ENCODE peak calls at places on chromosomes 4 and X, in six cellular contexts. One of them, this sample, is unnamed. For H3K27me3 and H3K36me3, the result is how much of the 10 kb centered on the place peaks cover.

GRCh38 chr4:4941741-4942140 is 77.5 kb downstream of the CYTL1 start:
- DNase-seq in lower lobe of right lung: no peak
- DNase-seq in uterus: no peak
- DNase-seq in lung: no peak
- DNase-seq in CD8-positive, alpha-beta memory T cell: no peak
- DNase-seq in CD8-positive, alpha-beta T cell: no peak
- DNase-seq in this sample: no peak

GRCh38 chr4:112933790-112934189 is 115.7 kb upstream of the ANK2 start:
- DNase-seq in lower lobe of right lung: no peak
- DNase-seq in uterus: no peak
- DNase-seq in lung: no peak
- DNase-seq in CD8-positive, alpha-beta memory T cell: no peak
- DNase-seq in CD8-positive, alpha-beta T cell: no peak
- DNase-seq in this sample: no peak

GRCh38 chrX:45592067-45592466 is 391.4 kb upstream of the DIPK2B start:
- DNase-seq in lower lobe of right lung: no peak
- DNase-seq in uterus: no peak
- DNase-seq in lung: no peak
- DNase-seq in CD8-positive, alpha-beta memory T cell: no peak
- DNase-seq in CD8-positive, alpha-beta T cell: no peak
- DNase-seq in this sample: no peak

GRCh38 chr4:8147231-8147970 is 11.2 kb downstream of the ABLIM2 start:
- DNase-seq in lower lobe of right lung: no peak
- DNase-seq in uterus: no peak
- DNase-seq in lung: no peak
- DNase-seq in CD8-positive, alpha-beta memory T cell: no peak
- DNase-seq in CD8-positive, alpha-beta T cell: no peak
- DNase-seq in this sample: no peak

GRCh38 chrX:136708348-136708747 is 60.4 kb downstream of the CD40LG start:
- DNase-seq in lower lobe of right lung: no peak
- DNase-seq in uterus: no peak
- DNase-seq in lung: no peak
- DNase-seq in CD8-positive, alpha-beta memory T cell: no peak
- DNase-seq in CD8-positive, alpha-beta T cell: no peak
- DNase-seq in this sample: no peak

GRCh38 chrX:30971761-30972603 is 82.9 kb upstream of the TAB3 start:
- DNase-seq in lower lobe of right lung: no peak
- DNase-seq in uterus: no peak
- DNase-seq in lung: peak
- DNase-seq in CD8-positive, alpha-beta memory T cell: peak
- DNase-seq in CD8-positive, alpha-beta T cell: no peak
- DNase-seq in this sample: peak

GRCh38 chrX:135890087-135890585 is 3.1 kb downstream of the CT45A10 start:
- DNase-seq in lower lobe of right lung: no peak
- DNase-seq in uterus: no peak
- DNase-seq in lung: no peak
- DNase-seq in CD8-positive, alpha-beta memory T cell: no peak
- DNase-seq in CD8-positive, alpha-beta T cell: no peak
- DNase-seq in this sample: no peak

GRCh38 chrX:119756926-119757635 is 1.3 kb upstream of the SOWAHD start:
- DNase-seq in lower lobe of right lung: no peak
- DNase-seq in uterus: no peak
- DNase-seq in lung: no peak
- DNase-seq in CD8-positive, alpha-beta memory T cell: peak
- DNase-seq in CD8-positive, alpha-beta T cell: no peak
- DNase-seq in this sample: no peak

GRCh38 chr4:33625762-33626161 is 2618.6 kb downstream of the ARAP2 start:
- DNase-seq in lower lobe of right lung: no peak
- DNase-seq in uterus: no peak
- DNase-seq in lung: no peak
- DNase-seq in CD8-positive, alpha-beta memory T cell: no peak
- DNase-seq in CD8-positive, alpha-beta T cell: no peak
- DNase-seq in this sample: peak

GRCh38 chrX:6227445-6227820 is 1.2 kb downstream of the NLGN4X start:
- DNase-seq in lower lobe of right lung: no peak
- DNase-seq in uterus: no peak
- DNase-seq in lung: no peak
- DNase-seq in CD8-positive, alpha-beta memory T cell: no peak
- DNase-seq in CD8-positive, alpha-beta T cell: no peak
- DNase-seq in this sample: no peak

GRCh38 chr4:6951880-6952381 is 42.3 kb downstream of the TBC1D14 start:
- DNase-seq in lower lobe of right lung: no peak
- DNase-seq in uterus: no peak
- DNase-seq in lung: no peak
- DNase-seq in CD8-positive, alpha-beta memory T cell: no peak
- DNase-seq in CD8-positive, alpha-beta T cell: no peak
- DNase-seq in this sample: no peak

GRCh38 chrX:129956145-129956544 is 26.3 kb upstream of the BCORL1 start:
- DNase-seq in lower lobe of right lung: no peak
- DNase-seq in uterus: no peak
- DNase-seq in lung: no peak
- DNase-seq in CD8-positive, alpha-beta memory T cell: no peak
- DNase-seq in CD8-positive, alpha-beta T cell: no peak
- DNase-seq in this sample: no peak
- H3K27me3 ChIP-seq in lower lobe of right lung: under half
- H3K27me3 ChIP-seq in uterus: under half
- H3K27me3 ChIP-seq in lung: under half
- H3K27me3 ChIP-seq in CD8-positive, alpha-beta memory T cell: under half
- H3K27me3 ChIP-seq in CD8-positive, alpha-beta T cell: under half
- H3K27me3 ChIP-seq in this sample: under half

DNA sequence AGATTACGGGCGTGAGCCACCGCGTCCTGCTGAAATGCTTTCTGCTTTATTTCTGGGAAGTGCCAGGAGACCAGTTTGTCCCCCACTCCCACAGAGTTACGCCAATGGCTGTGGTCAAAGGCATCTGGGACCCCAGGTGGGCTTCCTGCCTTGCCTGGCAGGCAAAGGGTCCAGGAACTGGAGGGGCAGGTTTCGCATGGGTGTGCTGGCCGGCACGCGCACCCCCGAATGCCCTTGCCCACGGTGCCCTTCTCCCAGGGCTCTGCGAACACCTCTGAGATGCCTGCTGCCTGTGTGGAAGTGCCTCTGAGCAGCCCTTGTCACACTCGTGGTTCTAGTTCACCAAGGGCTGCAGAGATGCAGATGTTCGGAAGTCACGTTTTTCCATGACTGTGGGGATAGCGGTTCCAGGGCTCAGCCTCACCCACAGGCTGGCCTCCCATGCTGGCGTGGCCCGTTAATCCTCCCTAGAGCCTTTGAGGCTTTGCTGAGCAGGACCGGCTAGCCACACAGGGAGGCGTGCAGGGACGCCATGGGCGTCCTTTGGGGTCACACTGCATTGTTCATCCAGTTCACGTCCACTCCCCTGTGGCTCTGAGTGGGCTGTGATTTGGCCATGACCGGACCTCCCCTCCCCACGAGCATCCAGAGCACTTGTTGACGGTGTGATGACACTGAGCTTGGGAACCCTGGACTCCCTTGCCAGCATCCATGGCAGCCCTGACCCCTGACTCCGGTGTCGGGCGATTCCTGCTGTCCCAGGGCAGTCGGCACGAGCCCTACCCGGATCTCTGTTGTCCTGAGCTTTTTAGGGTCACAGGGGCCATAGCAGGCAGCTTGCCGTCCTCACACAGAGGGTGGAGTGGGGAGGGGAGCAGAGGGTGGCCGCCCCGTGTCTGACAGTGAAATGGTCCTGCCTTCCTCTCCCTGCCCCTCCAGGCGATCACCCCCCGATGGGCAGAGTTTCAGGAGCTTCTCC is 12.7 kb upstream of the ADD1 start:
- DNase-seq in lower lobe of right lung: peak
- DNase-seq in uterus: no peak
- DNase-seq in lung: no peak
- DNase-seq in CD8-positive, alpha-beta memory T cell: no peak
- DNase-seq in CD8-positive, alpha-beta T cell: peak
- DNase-seq in this sample: no peak
- H3K36me3 ChIP-seq in lower lobe of right lung: half or more
- H3K36me3 ChIP-seq in uterus: under half
- H3K36me3 ChIP-seq in lung: under half
- H3K36me3 ChIP-seq in CD8-positive, alpha-beta memory T cell: under half
- H3K36me3 ChIP-seq in CD8-positive, alpha-beta T cell: under half
- H3K36me3 ChIP-seq in this sample: under half

GRCh38 chrX:39852496-39852895 is 245.3 kb downstream of the BCOR start:
- DNase-seq in lower lobe of right lung: no peak
- DNase-seq in uterus: no peak
- DNase-seq in lung: no peak
- DNase-seq in CD8-positive, alpha-beta memory T cell: no peak
- DNase-seq in CD8-positive, alpha-beta T cell: no peak
- DNase-seq in this sample: no peak

GRCh38 chrX:39855748-39856129 is 242.0 kb downstream of the BCOR start:
- DNase-seq in lower lobe of right lung: no peak
- DNase-seq in uterus: no peak
- DNase-seq in lung: no peak
- DNase-seq in CD8-positive, alpha-beta memory T cell: peak
- DNase-seq in CD8-positive, alpha-beta T cell: peak
- DNase-seq in this sample: peak

GRCh38 chrX:39856472-39857121 is 241.2 kb downstream of the BCOR start:
- DNase-seq in lower lobe of right lung: no peak
- DNase-seq in uterus: no peak
- DNase-seq in lung: no peak
- DNase-seq in CD8-positive, alpha-beta memory T cell: no peak
- DNase-seq in CD8-positive, alpha-beta T cell: no peak
- DNase-seq in this sample: no peak

GRCh38 chrX:39853417-39853816 is 244.3 kb downstream of the BCOR start:
- DNase-seq in lower lobe of right lung: no peak
- DNase-seq in uterus: no peak
- DNase-seq in lung: no peak
- DNase-seq in CD8-positive, alpha-beta memory T cell: no peak
- DNase-seq in CD8-positive, alpha-beta T cell: no peak
- DNase-seq in this sample: no peak

GRCh38 chrX:39854772-39855747 is 242.7 kb downstream of the BCOR start:
- DNase-seq in lower lobe of right lung: no peak
- DNase-seq in uterus: no peak
- DNase-seq in lung: no peak
- DNase-seq in CD8-positive, alpha-beta memory T cell: peak
- DNase-seq in CD8-positive, alpha-beta T cell: peak
- DNase-seq in this sample: no peak
- H3K27ac ChIP-seq in lower lobe of right lung: peak
- H3K27ac ChIP-seq in uterus: no peak
- H3K27ac ChIP-seq in lung: no peak
- H3K27ac ChIP-seq in CD8-positive, alpha-beta memory T cell: peak
- H3K27ac ChIP-seq in CD8-positive, alpha-beta T cell: peak
- H3K27ac ChIP-seq in this sample: peak

GRCh38 chrX:72306085-72306801 is 529 bp upstream of the CITED1 start:
- DNase-seq in lower lobe of right lung: no peak
- DNase-seq in uterus: no peak
- DNase-seq in lung: no peak
- DNase-seq in CD8-positive, alpha-beta memory T cell: no peak
- DNase-seq in CD8-positive, alpha-beta T cell: no peak
- DNase-seq in this sample: peak
- H3K27me3 ChIP-seq in lower lobe of right lung: under half
- H3K27me3 ChIP-seq in uterus: under half
- H3K27me3 ChIP-seq in lung: under half
- H3K27me3 ChIP-seq in CD8-positive, alpha-beta memory T cell: under half
- H3K27me3 ChIP-seq in CD8-positive, alpha-beta T cell: under half
- H3K27me3 ChIP-seq in this sample: under half

GRCh38 chr4:177323416-177323815 is 13.7 kb downstream of the NEIL3 start:
- DNase-seq in lower lobe of right lung: no peak
- DNase-seq in uterus: no peak
- DNase-seq in lung: no peak
- DNase-seq in CD8-positive, alpha-beta memory T cell: no peak
- DNase-seq in CD8-positive, alpha-beta T cell: no peak
- DNase-seq in this sample: no peak

GRCh38 chr4:177321647-177322046 is 12.0 kb downstream of the NEIL3 start:
- DNase-seq in lower lobe of right lung: no peak
- DNase-seq in uterus: no peak
- DNase-seq in lung: no peak
- DNase-seq in CD8-positive, alpha-beta memory T cell: no peak
- DNase-seq in CD8-positive, alpha-beta T cell: no peak
- DNase-seq in this sample: no peak

GRCh38 chr4:177320721-177321120 is 11.0 kb downstream of the NEIL3 start:
- DNase-seq in lower lobe of right lung: no peak
- DNase-seq in uterus: no peak
- DNase-seq in lung: no peak
- DNase-seq in CD8-positive, alpha-beta memory T cell: no peak
- DNase-seq in CD8-positive, alpha-beta T cell: no peak
- DNase-seq in this sample: no peak

GRCh38 chr4:177322156-177322685 is 12.5 kb downstream of the NEIL3 start:
- DNase-seq in lower lobe of right lung: no peak
- DNase-seq in uterus: no peak
- DNase-seq in lung: no peak
- DNase-seq in CD8-positive, alpha-beta memory T cell: no peak
- DNase-seq in CD8-positive, alpha-beta T cell: no peak
- DNase-seq in this sample: no peak

DNA sequence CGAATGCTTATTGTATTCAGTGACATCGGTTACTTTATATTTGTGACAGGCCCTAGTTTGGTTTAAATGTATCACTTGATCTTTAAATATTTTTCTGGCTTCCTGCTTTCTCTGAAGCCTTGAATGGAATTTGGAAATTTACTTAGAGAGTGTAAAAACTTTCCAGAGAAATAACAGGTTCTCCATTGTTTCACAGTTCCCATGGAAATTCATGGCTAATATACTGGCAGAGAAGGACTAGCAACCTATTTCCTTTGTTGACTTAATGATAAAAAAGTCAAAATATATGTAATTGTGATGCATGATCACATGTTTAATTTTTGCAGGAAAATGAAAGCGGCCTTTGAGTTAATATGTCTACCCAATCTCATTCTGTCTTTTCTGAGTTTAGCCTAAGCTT is 13.2 kb downstream of the NEIL3 start:
- DNase-seq in lower lobe of right lung: no peak
- DNase-seq in uterus: no peak
- DNase-seq in lung: no peak
- DNase-seq in CD8-positive, alpha-beta memory T cell: no peak
- DNase-seq in CD8-positive, alpha-beta T cell: no peak
- DNase-seq in this sample: no peak
- H3K36me3 ChIP-seq in lower lobe of right lung: under half
- H3K36me3 ChIP-seq in uterus: under half
- H3K36me3 ChIP-seq in lung: under half
- H3K36me3 ChIP-seq in CD8-positive, alpha-beta memory T cell: under half
- H3K36me3 ChIP-seq in CD8-positive, alpha-beta T cell: under half
- H3K36me3 ChIP-seq in this sample: under half

GRCh38 chr4:182090186-182090585 is 153.0 kb upstream of the TENM3 start:
- DNase-seq in lower lobe of right lung: no peak
- DNase-seq in uterus: no peak
- DNase-seq in lung: no peak
- DNase-seq in CD8-positive, alpha-beta memory T cell: no peak
- DNase-seq in CD8-positive, alpha-beta T cell: no peak
- DNase-seq in this sample: no peak

GRCh38 chr4:182085051-182085480 is 158.1 kb upstream of the TENM3 start:
- DNase-seq in lower lobe of right lung: no peak
- DNase-seq in uterus: no peak
- DNase-seq in lung: no peak
- DNase-seq in CD8-positive, alpha-beta memory T cell: no peak
- DNase-seq in CD8-positive, alpha-beta T cell: no peak
- DNase-seq in this sample: peak

GRCh38 chr4:182091128-182091527 is 152.1 kb upstream of the TENM3 start:
- DNase-seq in lower lobe of right lung: no peak
- DNase-seq in uterus: no peak
- DNase-seq in lung: no peak
- DNase-seq in CD8-positive, alpha-beta memory T cell: no peak
- DNase-seq in CD8-positive, alpha-beta T cell: no peak
- DNase-seq in this sample: no peak

GRCh38 chr4:182093431-182093831 is 149.8 kb upstream of the TENM3 start:
- DNase-seq in lower lobe of right lung: no peak
- DNase-seq in uterus: no peak
- DNase-seq in lung: no peak
- DNase-seq in CD8-positive, alpha-beta memory T cell: no peak
- DNase-seq in CD8-positive, alpha-beta T cell: no peak
- DNase-seq in this sample: no peak

GRCh38 chr4:182089326-182089725 is 153.9 kb upstream of the TENM3 start:
- DNase-seq in lower lobe of right lung: no peak
- DNase-seq in uterus: no peak
- DNase-seq in lung: no peak
- DNase-seq in CD8-positive, alpha-beta memory T cell: no peak
- DNase-seq in CD8-positive, alpha-beta T cell: no peak
- DNase-seq in this sample: no peak
- H3K27ac ChIP-seq in lower lobe of right lung: no peak
- H3K27ac ChIP-seq in uterus: no peak
- H3K27ac ChIP-seq in lung: no peak
- H3K27ac ChIP-seq in CD8-positive, alpha-beta memory T cell: no peak
- H3K27ac ChIP-seq in CD8-positive, alpha-beta T cell: no peak
- H3K27ac ChIP-seq in this sample: no peak

This sample was measured in SJCRH30.